ENCODE peak calls at places on chromosome 1, in nine cellular contexts. T is astrocyte of the cerebellum, K is neuronal stem cell, X is NCI-H1694 treated with DMSO at 0.1 percent for 48 hours, J is HFF-Myc, Z is ELR, A is naive B cell, V is esophagus muscularis mucosa, F is NCI-H1930. R is an unnamed sample.

GRCh38 chr1:196361112-196361714 is 247.0 kb downstream of the KCNT2 start:
- DNase-seq in V (no peak), K (no peak), F (no peak), J (no peak), A (no peak), Z (peak; percentile 29), T (no peak), X (no peak), R (peak; percentile 72)

GRCh38 chr1:209797978-209798639 is 7.8 kb downstream of the IRF6 start:
- DNase-seq in Z (no peak), V (no peak), T (no peak), K (no peak), J (no peak), A (no peak), F (no peak), X (no peak), R (no peak)

GRCh38 chr1:206455681-206456344 is 14.5 kb upstream of the IKBKE start:
- DNase-seq in K (peak; percentile 50), V (no peak), Z (no peak), T (no peak), X (no peak), F (no peak), A (no peak), J (no peak), R (no peak)

GRCh38 chr1:177780096-177780700 is 189.7 kb downstream of the SEC16B start:
- DNase-seq in Z (peak; percentile 65), V (no peak), T (peak; percentile 49), F (no peak), A (no peak), X (peak; percentile 31), J (peak; percentile 15), K (no peak), R (peak; percentile 42)

GRCh38 chr1:226625832-226626576 is 77.4 kb downstream of the STUM start:
- DNase-seq in T (no peak), J (no peak), A (no peak), V (no peak), Z (no peak), X (no peak), F (no peak), K (no peak), R (no peak)

GRCh38 chr1:229880271-229881170 is 186.5 kb upstream of the GALNT2 start:
- DNase-seq in V (peak; percentile 82), K (no peak), X (no peak), F (no peak), T (no peak), A (no peak), Z (no peak), J (no peak), R (no peak)

GRCh38 chr1:168114845-168115244 is 21.9 kb downstream of the GPR161 start:
- DNase-seq in T (no peak), A (no peak), J (no peak), F (no peak), K (no peak), Z (no peak), X (peak; percentile 45), V (no peak), R (no peak)

GRCh38 chr1:166980818-166981217 is 5.5 kb upstream of the ILDR2 start:
- DNase-seq in V (no peak), A (no peak), T (no peak), X (no peak), K (no peak), F (no peak), Z (no peak), J (no peak), R (no peak)

GRCh38 chr1:117607471-117607870 is 1.6 kb downstream of the TENT5C start:
- DNase-seq in K (peak; percentile 32), J (no peak), T (no peak), Z (no peak), V (no peak), A (peak; percentile 63), X (no peak), F (no peak), R (no peak)

GRCh38 chr1:58975888-58976287 is 192.0 kb upstream of the JUN start:
- DNase-seq in K (no peak), T (no peak), V (no peak), J (no peak), X (no peak), Z (no peak), F (no peak), A (no peak), R (no peak)

GRCh38 chr1:33814166-33814565 is 49.7 kb upstream of the HMGB4 start:
- DNase-seq in A (no peak), F (no peak), K (no peak), V (peak; percentile 24), Z (peak; percentile 11), T (no peak), X (no peak), J (no peak), R (no peak)

GRCh38 chr1:246782120-246782900 is 58.1 kb downstream of the SCCPDH start:
- DNase-seq in J (peak; percentile 73), Z (peak; percentile 88), K (no peak), V (no peak), F (no peak), X (peak; percentile 90), T (peak; percentile 85), A (no peak), R (no peak)

GRCh38 chr1:193677874-193678273 is 491.5 kb upstream of the B3GALT2 start:
- DNase-seq in A (no peak), X (no peak), V (no peak), K (no peak), F (no peak), Z (no peak), J (no peak), T (no peak), R (no peak)

GRCh38 chr1:223832637-223832943 is 13.2 kb downstream of the TP53BP2 start:
- DNase-seq in X (no peak), V (no peak), Z (peak; percentile 24), A (no peak), J (no peak), K (no peak), F (no peak), T (no peak), R (no peak)

GRCh38 chr1:27719286-27720251 is 6.2 kb upstream of the FAM76A start:
- DNase-seq in J (no peak), F (no peak), X (no peak), V (no peak), T (no peak), Z (peak; percentile 42), A (no peak), K (no peak), R (no peak)

R was measured in LoVo.